ENCODE peak calls at places on chromosomes 7 and 10, in eight cellular contexts. Q, P, W, G, V, K, L and H are unnamed samples.

GRCh38 chr10:88725798-88726197 is 19.7 kb downstream of the LIPK start:
- DNase-seq in W (no peak), K (no peak), V (no peak), L (no peak), P (no peak), G (no peak), Q (no peak), H (no peak)

GRCh38 chr7:13111230-13111629 is 423.8 kb downstream of the ARL4A start:
- DNase-seq in Q (no peak), G (no peak), P (no peak), V (no peak), L (no peak), K (no peak), W (no peak), H (no peak)

GRCh38 chr7:87538052-87538451 is 62.6 kb upstream of the ABCB4 start:
- DNase-seq in G (no peak), L (no peak), Q (no peak), V (no peak), P (no peak), K (no peak), W (no peak), H (no peak)

GRCh38 chr10:91799580-91799975 is 1.4 kb downstream of the TNKS2 start:
- DNase-seq in Q (no peak), V (no peak), W (no peak), G (no peak), P (no peak), L (no peak), K (no peak), H (no peak)

GRCh38 chr7:151429555-151430331 is 10.2 kb downstream of the CRYGN start:
- DNase-seq in K (no peak), V (no peak), W (no peak), G (no peak), P (no peak), L (peak), Q (no peak), H (no peak)

GRCh38 chr10:126049741-126050140 is 153.4 kb downstream of the FANK1 start:
- DNase-seq in G (peak), W (no peak), L (no peak), Q (no peak), P (no peak), K (no peak), V (peak), H (no peak)

GRCh38 chr7:127514499-127514898 is 70.9 kb downstream of the GCC1 start:
- DNase-seq in W (no peak), L (no peak), P (no peak), Q (peak), K (no peak), V (no peak), G (peak), H (no peak)

GRCh38 chr7:105675873-105676484 is 94.7 kb upstream of the EFCAB10 start:
- DNase-seq in L (peak), W (no peak), V (no peak), Q (no peak), K (no peak), G (no peak), P (no peak), H (no peak)

GRCh38 chr7:128167791-128168666 is 73.0 kb upstream of the LEP start:
- DNase-seq in L (no peak), Q (peak), K (no peak), P (no peak), G (no peak), W (no peak), V (no peak), H (no peak)

GRCh38 chr7:40604601-40605438 is 470.0 kb downstream of the SUGCT start:
- DNase-seq in V (peak), P (peak), G (no peak), L (peak), K (no peak), W (no peak), Q (peak), H (peak)

GRCh38 chr10:12960431-12960898 is 41.0 kb downstream of the CCDC3 start:
- DNase-seq in P (no peak), Q (no peak), L (no peak), W (no peak), V (no peak), K (no peak), G (no peak), H (no peak)

GRCh38 chr7:126570845-126571244 is 681.9 kb downstream of the GRM8 start:
- DNase-seq in Q (no peak), V (no peak), K (no peak), L (no peak), P (no peak), W (no peak), G (no peak), H (no peak)

GRCh38 chr10:59833810-59834209 is 72.5 kb downstream of the CCDC6 start:
- DNase-seq in V (no peak), Q (no peak), P (no peak), W (no peak), K (no peak), G (no peak), L (no peak), H (no peak)

GRCh38 chr7:2959828-2960599 is 83.7 kb downstream of the CARD11 start:
- DNase-seq in G (no peak), L (no peak), Q (no peak), P (no peak), W (no peak), V (no peak), K (no peak), H (no peak)

GRCh38 chr10:32189400-32190084 is 133.3 kb upstream of the KIF5B start:
- DNase-seq in W (no peak), V (no peak), P (no peak), G (no peak), Q (no peak), L (no peak), K (no peak), H (no peak)

GRCh38 chr10:127532193-127532592 is 16.9 kb upstream of the NPS start:
- DNase-seq in Q (no peak), V (no peak), G (no peak), K (no peak), L (no peak), P (no peak), W (no peak), H (no peak)

GRCh38 chr10:35079763-35080162 is 10.4 kb downstream of the CUL2 start:
- DNase-seq in K (no peak), L (no peak), Q (no peak), V (no peak), G (peak), W (no peak), P (no peak), H (no peak)

GRCh38 chr10:91694170-91694794 is 61.4 kb upstream of the PPP1R3C start:
- DNase-seq in Q (peak), V (peak), W (no peak), K (no peak), L (no peak), P (peak), G (no peak), H (no peak)

GRCh38 chr7:71377469-71377868 is 245.5 kb downstream of the GALNT17 start:
- DNase-seq in V (no peak), P (no peak), W (no peak), L (no peak), Q (no peak), G (no peak), K (no peak), H (no peak)

GRCh38 chr7:80128918-80129317 is 5.7 kb upstream of the GNAI1 start:
- DNase-seq in K (no peak), L (no peak), G (no peak), V (no peak), P (no peak), W (no peak), Q (no peak), H (no peak)

DNA sequence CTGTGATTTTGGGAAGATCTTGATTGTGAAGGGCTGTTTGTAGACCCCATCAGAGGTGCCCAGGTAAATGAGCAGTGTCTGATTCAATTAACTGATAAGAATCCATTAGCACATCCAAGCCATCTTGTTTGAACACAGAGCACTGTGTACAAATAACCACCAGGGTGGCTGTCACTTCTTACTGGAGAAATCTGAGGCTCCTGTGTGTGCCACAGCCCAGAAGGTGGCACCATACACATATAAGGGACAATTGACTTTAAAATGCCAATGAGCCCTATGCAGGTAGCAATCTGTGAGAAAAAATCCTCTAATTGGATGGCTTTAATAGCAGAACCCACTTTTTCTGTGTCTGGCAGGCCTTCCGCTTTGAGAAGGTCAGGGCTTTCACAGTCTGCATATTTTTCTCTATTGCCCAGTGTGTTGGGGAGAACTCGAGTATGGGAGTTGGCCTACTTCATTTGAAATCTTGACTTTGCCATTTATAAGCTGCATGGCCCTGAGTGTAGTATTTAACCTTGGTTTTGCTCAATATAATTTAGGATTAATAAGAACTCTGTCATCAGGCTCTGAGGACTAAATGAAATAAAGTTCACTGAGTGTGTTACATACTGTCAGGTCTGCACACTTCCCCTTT is 517.4 kb downstream of the CCSER2 start:
- DNase-seq in G (no peak), Q (peak), W (no peak), P (no peak), V (peak), L (no peak), K (no peak), H (no peak)
- TF ChIP-seq CTCF in G (no peak), Q (peak), W (no peak), P (peak), V (no peak), L (no peak), K (no peak), H (peak)

GRCh38 chr7:43479042-43479441 is 103.9 kb upstream of the STK17A start:
- DNase-seq in K (no peak), Q (no peak), P (no peak), V (no peak), G (no peak), L (no peak), W (no peak), H (no peak)
- TF ChIP-seq CTCF in K (no peak), Q (peak), P (no peak), V (no peak), G (no peak), L (no peak), W (no peak), H (no peak)

DNA sequence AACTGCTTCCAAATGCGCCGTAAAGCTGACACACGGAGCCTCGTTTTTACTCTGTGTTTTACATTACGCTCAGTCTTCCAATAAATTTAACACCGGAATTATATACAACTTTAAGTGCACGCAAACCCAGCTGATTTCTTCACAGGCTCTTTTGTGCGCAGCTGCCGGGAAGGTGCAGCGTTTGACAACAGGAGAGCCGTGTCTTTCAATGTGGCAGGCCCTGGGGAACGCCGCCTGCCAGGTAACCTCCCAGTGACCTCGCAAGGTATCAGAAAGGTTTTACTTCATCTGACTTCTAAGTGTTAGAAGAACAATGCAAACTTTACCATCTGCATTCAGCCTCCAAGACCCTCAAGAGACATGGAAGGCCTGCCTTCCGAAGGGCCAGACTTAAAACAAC is 35.0 kb downstream of the GFRA1 start:
- DNase-seq in K (no peak), G (no peak), L (no peak), P (no peak), Q (peak), V (no peak), W (no peak), H (no peak)
- TF ChIP-seq CTCF in K (no peak), G (no peak), L (no peak), P (no peak), Q (no peak), V (no peak), W (no peak), H (no peak)

GRCh38 chr7:119196183-119196582 is 971.7 kb downstream of the ANKRD7 start:
- DNase-seq in K (no peak), L (no peak), G (no peak), P (no peak), W (no peak), Q (no peak), V (no peak), H (no peak)
- TF ChIP-seq CTCF in K (no peak), L (no peak), G (no peak), P (no peak), W (no peak), Q (no peak), V (no peak), H (no peak)

GRCh38 chr7:19117870-19118608 is 603 bp upstream of the TWIST1 start:
- DNase-seq in K (no peak), V (peak), L (peak), G (no peak), W (no peak), Q (peak), P (no peak), H (no peak)

GRCh38 chr7:19118896-19119301 is 1.5 kb upstream of the TWIST1 start:
- DNase-seq in K (no peak), Q (peak), G (no peak), L (no peak), P (no peak), W (no peak), V (peak), H (no peak)

GRCh38 chr7:19119372-19119771 is 1.9 kb upstream of the TWIST1 start:
- DNase-seq in L (no peak), W (no peak), P (no peak), K (no peak), V (no peak), Q (no peak), G (no peak), H (no peak)

GRCh38 chr7:19119901-19120486 is 2.6 kb upstream of the TWIST1 start:
- DNase-seq in K (no peak), V (peak), L (no peak), W (no peak), G (no peak), P (no peak), Q (peak), H (no peak)

DNA sequence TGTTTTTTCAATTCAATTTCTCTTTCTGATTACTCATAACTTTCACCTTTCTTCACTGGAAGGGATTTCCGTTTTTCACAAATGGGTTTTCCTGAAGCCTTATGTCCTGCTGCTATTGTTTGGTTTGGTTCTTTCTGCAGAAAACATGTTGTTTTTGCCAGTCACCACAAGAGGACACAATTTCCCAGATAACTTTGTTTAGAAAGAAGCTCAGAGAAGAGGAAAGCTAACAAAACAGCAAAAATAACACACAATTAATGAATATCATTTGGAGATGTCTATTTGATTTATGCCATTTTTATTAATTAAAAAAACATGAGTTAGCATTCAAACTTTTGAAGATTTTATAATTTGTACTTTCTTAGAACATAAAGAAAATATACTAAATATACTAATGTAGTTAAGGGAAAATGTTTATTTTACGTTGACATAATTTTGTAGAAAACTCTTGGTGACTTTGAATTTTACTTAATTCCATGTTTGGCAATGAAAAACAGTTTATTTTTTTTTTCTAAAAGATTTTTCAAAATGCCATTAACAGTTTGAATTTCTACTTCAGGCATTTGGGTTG is 4.7 kb upstream of the TWIST1 start:
- DNase-seq in L (no peak), Q (peak), K (no peak), W (no peak), P (no peak), V (no peak), G (no peak), H (no peak)
- TF ChIP-seq CTCF in L (no peak), Q (peak), K (no peak), W (peak), P (peak), V (peak), G (peak), H (peak)

GRCh38 chr7:138460176-138460648 is at the start of gene TRIM24:
- DNase-seq in V (no peak), P (no peak), W (peak), K (no peak), L (peak), G (no peak), Q (no peak), H (peak)

GRCh38 chr7:138456220-138456619 is 3.8 kb upstream of the TRIM24 start:
- DNase-seq in G (no peak), Q (no peak), P (no peak), L (no peak), W (no peak), K (no peak), V (no peak), H (no peak)

GRCh38 chr7:138460649-138461607 is 869 bp downstream of the TRIM24 start:
- DNase-seq in W (no peak), G (no peak), V (peak), Q (peak), K (peak), P (no peak), L (no peak), H (peak)

GRCh38 chr7:138458576-138459234 is 1.4 kb upstream of the TRIM24 start:
- DNase-seq in K (no peak), L (no peak), W (no peak), P (no peak), G (no peak), Q (peak), V (no peak), H (no peak)

GRCh38 chr7:138459300-138460175 is 521 bp upstream of the TRIM24 start:
- DNase-seq in K (peak), P (peak), V (peak), W (peak), G (peak), L (no peak), Q (peak), H (no peak)
- TF ChIP-seq CTCF in K (no peak), P (no peak), V (no peak), W (peak), G (peak), L (peak), Q (peak), H (no peak)

GRCh38 chr10:118362103-118362502 is 20.0 kb upstream of the FAM204A start:
- DNase-seq in P (no peak), Q (no peak), L (no peak), G (no peak), W (no peak), K (no peak), V (no peak), H (no peak)

GRCh38 chr10:118369806-118370205 is 27.7 kb upstream of the FAM204A start:
- DNase-seq in W (no peak), P (no peak), K (no peak), L (no peak), V (no peak), Q (no peak), G (no peak), H (no peak)

GRCh38 chr10:118365702-118366101 is 23.6 kb upstream of the FAM204A start:
- DNase-seq in Q (no peak), P (no peak), W (no peak), L (no peak), G (no peak), K (no peak), V (no peak), H (no peak)
- TF ChIP-seq CTCF in Q (no peak), P (no peak), W (no peak), L (no peak), G (no peak), K (no peak), V (no peak), H (no peak)

GRCh38 chr7:120856198-120856597 is 1.7 kb downstream of the TSPAN12 start:
- DNase-seq in Q (no peak), V (no peak), P (no peak), L (no peak), G (no peak), K (no peak), W (no peak), H (no peak)

GRCh38 chr7:120860151-120860550 is 2.2 kb upstream of the TSPAN12 start:
- DNase-seq in V (no peak), G (no peak), K (no peak), Q (no peak), P (no peak), L (no peak), W (no peak), H (no peak)

GRCh38 chr7:120857558-120858298 is at the start of gene TSPAN12:
- DNase-seq in V (peak), P (no peak), K (no peak), Q (peak), G (no peak), L (peak), W (peak), H (peak)

GRCh38 chr7:120858299-120858636 is 324 bp upstream of the TSPAN12 start:
- DNase-seq in V (no peak), Q (no peak), W (no peak), L (no peak), K (no peak), G (no peak), P (no peak), H (no peak)

DNA sequence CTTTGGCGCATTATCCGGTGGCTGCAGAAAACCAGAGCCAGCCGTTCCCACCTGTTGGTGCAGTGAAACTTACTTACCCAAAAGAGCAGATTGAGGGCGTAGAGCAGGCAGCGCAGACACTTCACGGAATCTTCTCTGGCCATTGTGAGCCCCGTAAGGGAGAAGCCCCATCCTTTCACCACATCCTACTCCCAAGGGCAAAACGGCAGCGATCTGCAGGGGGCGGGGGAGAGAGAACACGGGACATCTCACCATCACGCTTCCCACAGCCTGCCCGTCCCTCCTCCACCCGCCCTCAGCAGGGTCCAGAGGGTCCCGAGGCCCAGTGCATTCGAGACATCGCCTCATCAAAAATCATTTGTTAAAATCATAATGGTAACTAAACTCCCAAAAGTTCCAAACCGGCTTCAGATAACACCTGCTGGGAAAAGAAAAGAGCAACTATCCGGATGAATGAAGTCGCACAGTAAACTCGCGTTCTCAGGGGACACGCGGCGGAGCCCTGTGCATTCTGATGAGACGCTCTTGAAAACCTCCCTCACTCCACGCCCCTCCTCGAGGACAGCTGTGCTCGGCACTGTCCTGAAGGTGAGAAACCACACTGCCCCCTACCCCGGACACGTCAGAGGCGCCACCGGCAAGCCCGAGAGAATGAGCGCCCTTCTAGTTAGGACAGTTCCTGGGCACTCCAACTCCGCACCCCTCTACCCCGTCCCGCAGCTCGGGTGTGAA is 1.2 kb downstream of the TSPAN12 start:
- DNase-seq in K (peak), Q (peak), P (no peak), L (peak), W (no peak), V (peak), G (no peak), H (peak)
- TF ChIP-seq CTCF in K (no peak), Q (no peak), P (no peak), L (no peak), W (no peak), V (no peak), G (no peak), H (peak)